ENCODE peak calls at places on chromosomes 4 and X, in five cellular contexts. R is NCI-H524, N is anterior cingulate cortex, P is NCI-H1092, K is iPS DF 19.7. A is an unnamed sample.
A peak's percentile ranks its signal among the peaks of the same experiment; 100 is the strongest.

GRCh38 chr4:2728221-2728620 is 27.9 kb downstream of the TNIP2 start:
- DNase-seq in R (peak; percentile 20), N (no peak), P (no peak), K (no peak), A (no peak)

GRCh38 chrX:70087857-70088256 is 25.6 kb downstream of the OTUD6A start:
- DNase-seq in R (peak; percentile 81), N (no peak), P (no peak), K (no peak), A (no peak)

GRCh38 chr4:113827285-113827684 is 65.7 kb upstream of the CAMK2D start:
- DNase-seq in R (no peak), N (no peak), P (no peak), K (no peak), A (no peak)

GRCh38 chr4:52870225-52870624 is 8.1 kb downstream of the RASL11B start:
- DNase-seq in R (no peak), N (no peak), P (peak; percentile 53), K (no peak), A (no peak)

GRCh38 chr4:138461065-138461464 is 218.9 kb upstream of the SLC7A11 start:
- DNase-seq in R (no peak), N (no peak), P (no peak), K (no peak), A (no peak)

GRCh38 chr4:154018659-154019058 is 229.8 kb upstream of the SFRP2 start:
- DNase-seq in R (no peak), N (no peak), P (no peak), K (peak; percentile 3), A (no peak)

GRCh38 chrX:134807039-134807729 is 148.9 kb upstream of the PLAC1 start:
- DNase-seq in R (peak; percentile 92), N (peak; percentile 46), P (peak; percentile 94), K (peak; percentile 74), A (peak; percentile 84)

GRCh38 chr4:169099775-169100180 is 89.7 kb upstream of the CBR4 start:
- DNase-seq in R (peak; percentile 16), N (no peak), P (no peak), K (no peak), A (no peak)

GRCh38 chrX:153761863-153762262 is 2.2 kb upstream of the PLXNB3 start:
- DNase-seq in R (no peak), N (no peak), P (no peak), K (no peak), A (no peak)

GRCh38 chr4:53346920-53347852 is 18.7 kb downstream of the SCFD2 start:
- DNase-seq in R (no peak), N (no peak), P (no peak), K (no peak), A (no peak)

GRCh38 chr4:139858436-139859225 is 193.0 kb downstream of the MGST2 start:
- DNase-seq in R (no peak), N (no peak), P (no peak), K (no peak), A (no peak)

GRCh38 chr4:80225628-80226027 is 28.3 kb downstream of the PRDM8 start:
- DNase-seq in R (no peak), N (no peak), P (no peak), K (no peak), A (no peak)

GRCh38 chrX:38260231-38260630 is 39.6 kb upstream of the SRPX start:
- DNase-seq in R (peak; percentile 35), N (no peak), P (peak; percentile 0), K (peak; percentile 12), A (no peak)

GRCh38 chr4:40564815-40565505 is 64.7 kb downstream of the RBM47 start:
- DNase-seq in R (peak; percentile 82), N (no peak), P (no peak), K (no peak), A (no peak)

GRCh38 chrX:1440506-1440905 is 12.2 kb downstream of the ASMTL start:
- DNase-seq in R (no peak), N (no peak), P (no peak), K (no peak), A (no peak)

GRCh38 chr4:19686456-19686855 is 565.2 kb upstream of the SLIT2 start:
- DNase-seq in R (no peak), N (no peak), P (no peak), K (no peak), A (no peak)

GRCh38 chr4:54082168-54082567 is 17.8 kb upstream of the CHIC2 start:
- DNase-seq in R (peak; percentile 50), N (no peak), P (no peak), K (no peak), A (no peak)

GRCh38 chrX:121084903-121085611 is 37.6 kb downstream of the GLUD2 start:
- DNase-seq in R (no peak), N (no peak), P (no peak), K (no peak), A (no peak)

GRCh38 chr4:79241846-79242245 is 84.0 kb downstream of the NAA11 start:
- DNase-seq in R (peak; percentile 66), N (no peak), P (no peak), K (peak; percentile 28), A (no peak)

GRCh38 chrX:54492340-54492739 is 3.7 kb downstream of the FGD1 start:
- DNase-seq in R (no peak), N (no peak), P (no peak), K (no peak), A (peak; percentile 64)

GRCh38 chr4:25172964-25173917 is 13.0 kb upstream of the SEPSECS start:
- DNase-seq in R (no peak), N (no peak), P (no peak), K (no peak), A (no peak)

GRCh38 chr4:179114615-179115014 is 1672.4 kb upstream of the AGA start:
- DNase-seq in R (no peak), N (no peak), P (no peak), K (no peak), A (no peak)

GRCh38 chr4:127249066-127249766 is 383.5 kb upstream of the INTU start:
- DNase-seq in R (no peak), N (no peak), P (no peak), K (no peak), A (no peak)

GRCh38 chrX:131397891-131398290 is 108.8 kb upstream of the IGSF1 start:
- DNase-seq in R (no peak), N (no peak), P (no peak), K (no peak), A (no peak)

GRCh38 chr4:84666444-84666843 is 83.5 kb downstream of the CDS1 start:
- DNase-seq in R (no peak), N (no peak), P (no peak), K (no peak), A (no peak)

GRCh38 chr4:153467154-153467896 is 1.2 kb downstream of the TMEM131L start:
- DNase-seq in R (peak; percentile 65), N (no peak), P (peak; percentile 40), K (no peak), A (peak; percentile 75)

GRCh38 chr4:105714932-105715331 is 6.3 kb downstream of the GSTCD start:
- DNase-seq in R (no peak), N (no peak), P (no peak), K (no peak), A (no peak)

GRCh38 chrX:44306336-44306735 is 37.1 kb downstream of the EFHC2 start:
- DNase-seq in R (peak; percentile 28), N (no peak), P (peak; percentile 4), K (no peak), A (no peak)

GRCh38 chrX:18927558-18927957 is 56.4 kb downstream of the PHKA2 start:
- DNase-seq in R (peak; percentile 63), N (no peak), P (peak; percentile 50), K (no peak), A (no peak)

GRCh38 chr4:151473521-151474097 is 64.6 kb downstream of the FHIP1A start:
- DNase-seq in R (no peak), N (no peak), P (no peak), K (no peak), A (no peak)